ENCODE peak calls at places on chromosomes 5 and 9, in nine cellular contexts. H, V, B, K, A, Z, Q, W and C are unnamed samples.

GRCh38 chr5:66213533-66213932 is 69.4 kb downstream of the SREK1 start:
- DNase-seq in A (no peak), Q (no peak), K (no peak), B (no peak), V (no peak), H (no peak), W (no peak), Z (no peak), C (no peak)

GRCh38 chr5:157558089-157558595 is 17.4 kb downstream of the ADAM19 start:
- DNase-seq in V (no peak), H (no peak), Q (no peak), Z (no peak), B (peak; percentile 58), A (peak; percentile 86), W (no peak), K (no peak), C (peak; percentile 65)

GRCh38 chr5:79008362-79008761 is 23.3 kb upstream of the ARSB start:
- DNase-seq in V (no peak), Z (no peak), B (no peak), W (no peak), K (no peak), H (no peak), Q (no peak), A (no peak), C (no peak)

GRCh38 chr5:74326571-74327338 is 313.8 kb downstream of the ENC1 start:
- DNase-seq in A (peak; percentile 96), Q (no peak), V (no peak), K (peak; percentile 51), W (no peak), B (peak; percentile 86), H (peak; percentile 44), Z (no peak), C (peak; percentile 95)

GRCh38 chr9:71485306-71485705 is 283.0 kb downstream of the CEMIP2 start:
- DNase-seq in B (no peak), Z (no peak), V (no peak), W (no peak), A (no peak), K (no peak), H (no peak), Q (no peak), C (no peak)

GRCh38 chr5:150044334-150044681 is 42.0 kb downstream of the CSF1R start:
- DNase-seq in H (no peak), B (peak; percentile 70), V (no peak), Z (no peak), A (peak; percentile 86), W (no peak), Q (peak; percentile 38), K (no peak), C (peak; percentile 69)

GRCh38 chr5:68725905-68726683 is 367.7 kb upstream of the SLC30A5 start:
- DNase-seq in B (no peak), Q (no peak), H (no peak), W (no peak), K (no peak), V (no peak), Z (no peak), A (no peak), C (no peak)

GRCh38 chr9:35820076-35820475 is 5.2 kb upstream of the HINT2 start:
- DNase-seq in Z (no peak), Q (no peak), A (peak; percentile 77), W (no peak), V (no peak), K (no peak), H (no peak), B (peak; percentile 89), C (no peak)

GRCh38 chr5:73958037-73958436 is 332.0 kb downstream of the ARHGEF28 start:
- DNase-seq in Z (no peak), Q (no peak), V (no peak), B (no peak), H (no peak), K (no peak), A (no peak), W (no peak), C (no peak)

GRCh38 chr5:126030698-126031097 is 392.5 kb upstream of the GRAMD2B start:
- DNase-seq in W (no peak), A (no peak), V (no peak), K (no peak), B (no peak), Z (no peak), Q (no peak), H (no peak), C (no peak)

GRCh38 chr5:72015103-72015548 is 92.1 kb upstream of the MAP1B start:
- DNase-seq in W (no peak), K (no peak), A (peak; percentile 56), H (no peak), Q (no peak), B (no peak), V (no peak), Z (peak; percentile 55), C (peak; percentile 15)

GRCh38 chr5:177447066-177447610 is 524 bp downstream of the PRR7 start:
- DNase-seq in A (peak; percentile 25), W (peak; percentile 58), Z (peak; percentile 75), V (peak; percentile 86), H (peak; percentile 74), B (peak; percentile 74), K (peak; percentile 46), Q (peak; percentile 60), C (no peak)

DNA sequence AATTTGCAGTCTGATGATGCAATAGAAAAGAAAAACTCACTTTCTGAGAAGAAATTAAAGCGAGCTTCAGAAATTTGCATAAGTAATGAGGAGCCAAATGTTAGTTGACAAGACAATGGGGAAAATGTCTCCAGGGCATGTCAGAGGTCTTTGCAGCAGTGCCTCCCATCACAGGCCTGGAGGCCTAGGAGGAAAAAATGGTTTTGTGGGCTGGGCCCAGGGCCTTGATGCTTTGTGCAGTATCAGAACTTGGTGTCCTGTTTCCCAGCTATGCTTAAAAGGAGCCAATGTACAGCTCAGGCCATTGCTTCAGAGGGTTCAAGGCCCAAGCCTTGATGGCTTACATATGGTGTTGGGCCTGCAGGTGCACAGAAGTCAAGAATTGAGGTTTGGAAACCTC is 298.4 kb downstream of the SMARCA2 start:
- DNase-seq in B (no peak), Z (no peak), V (no peak), K (no peak), W (no peak), Q (no peak), H (no peak), A (no peak), C (no peak)
- H3K4me3 ChIP-seq in B (no peak overlapping the region), Z (no peak overlapping the region), V (no peak overlapping the region), K (no peak overlapping the region), W (no peak overlapping the region), Q (no peak overlapping the region), H (no peak overlapping the region), A (no peak overlapping the region), C (no peak overlapping the region)

GRCh38 chr9:136726118-136726517 is 13.7 kb downstream of the DIPK1B start:
- DNase-seq in K (no peak), Z (no peak), W (no peak), V (no peak), Q (no peak), B (no peak), H (no peak), A (no peak), C (no peak)
- H3K4me3 ChIP-seq in K (peak overlapping the region; percentile 83), Z (peak overlapping the region; percentile 82), W (peak overlapping the region; percentile 86), V (peak overlapping the region; percentile 83), Q (peak overlapping the region; percentile 73), B (peak overlapping the region; percentile 92), H (peak overlapping the region; percentile 98), A (peak overlapping the region; percentile 0), C (peak overlapping the region; percentile 99)

GRCh38 chr9:2781336-2781735 is 62.6 kb downstream of the PUM3 start:
- DNase-seq in Z (no peak), K (no peak), Q (no peak), H (no peak), B (no peak), V (no peak), A (no peak), W (no peak), C (no peak)

GRCh38 chr9:2791246-2791645 is 52.6 kb downstream of the PUM3 start:
- DNase-seq in A (no peak), Q (no peak), B (no peak), H (no peak), V (no peak), W (no peak), Z (no peak), K (no peak), C (no peak)

GRCh38 chr9:2785060-2785459 is 58.8 kb downstream of the PUM3 start:
- DNase-seq in H (no peak), A (peak; percentile 41), V (no peak), K (no peak), Q (no peak), W (no peak), B (peak; percentile 13), Z (no peak), C (peak; percentile 56)

GRCh38 chr9:2788948-2789347 is 54.9 kb downstream of the PUM3 start:
- DNase-seq in K (no peak), W (no peak), Q (no peak), V (no peak), Z (no peak), A (no peak), B (no peak), H (no peak), C (no peak)

GRCh38 chr9:2787065-2787464 is 56.8 kb downstream of the PUM3 start:
- DNase-seq in B (peak; percentile 76), K (no peak), V (no peak), A (peak; percentile 73), W (no peak), H (no peak), Z (no peak), Q (peak; percentile 60), C (no peak)
- H3K4me3 ChIP-seq in B (no peak overlapping the region), K (no peak overlapping the region), V (no peak overlapping the region), A (no peak overlapping the region), W (no peak overlapping the region), H (no peak overlapping the region), Z (no peak overlapping the region), Q (no peak overlapping the region), C (no peak overlapping the region)

GRCh38 chr9:32552172-32552872 is at the start of the genes SMIM27 and TOPORS:
- DNase-seq in B (peak; percentile 97), A (peak; percentile 88), V (peak; percentile 95), W (peak; percentile 95), Q (peak; percentile 91), H (peak; percentile 87), K (peak; percentile 92), Z (peak; percentile 98), C (peak; percentile 72)
- H3K4me3 ChIP-seq in B (peak within 1 kb of the TSS; percentile 68), A (peak within 1 kb of the TSS; percentile 94), V (peak within 1 kb of the TSS; percentile 88), W (peak within 1 kb of the TSS; percentile 87), Q (peak within 1 kb of the TSS; percentile 85), H (peak within 1 kb of the TSS; percentile 83), K (peak within 1 kb of the TSS; percentile 80), Z (peak within 1 kb of the TSS; percentile 86), C (peak within 1 kb of the TSS; percentile 82)

DNA sequence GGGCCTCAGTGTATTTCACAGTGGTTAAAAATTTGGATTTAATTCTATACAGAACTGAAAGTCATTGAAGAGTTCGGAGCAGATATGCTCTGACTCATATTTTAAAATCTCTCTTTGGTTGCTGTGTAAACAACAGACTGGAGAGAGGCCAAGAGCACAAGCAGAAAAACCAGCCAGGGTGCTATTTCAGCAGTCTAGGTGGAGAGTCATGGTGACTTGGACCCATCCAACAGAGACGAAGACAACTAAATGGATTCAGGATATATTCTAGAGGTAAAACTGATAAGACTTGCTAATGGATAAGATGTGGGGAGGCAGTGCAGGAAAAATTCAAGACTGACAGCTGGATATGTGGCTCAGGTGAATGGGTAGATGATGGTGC is 168.9 kb downstream of the MAPKAP1 start:
- DNase-seq in B (peak; percentile 92), Z (peak; percentile 43), K (peak; percentile 74), A (peak; percentile 95), V (no peak), W (no peak), Q (no peak), H (no peak), C (peak; percentile 78)
- H3K4me3 ChIP-seq in B (no peak overlapping the region), Z (no peak overlapping the region), K (no peak overlapping the region), A (no peak overlapping the region), V (no peak overlapping the region), W (no peak overlapping the region), Q (no peak overlapping the region), H (no peak overlapping the region), C (no peak overlapping the region)